ENCODE peak calls at places on chromosomes 13 and 19, in four cellular contexts. X, R, C and V are unnamed samples.
A peak's percentile ranks its signal among the peaks of the same experiment; 100 is the strongest.

GRCh38 chr19:1514986-1515721 is 2.3 kb upstream of the ADAMTSL5 start:
- DNase-seq in X (no peak), R (no peak), C (no peak), V (no peak)

GRCh38 chr19:53538378-53539109 is 599 bp downstream of the ZNF331 start:
- DNase-seq in X (no peak), R (no peak), C (no peak), V (no peak)

GRCh38 chr13:109840201-109840892 is 54.0 kb upstream of the IRS2 start:
- DNase-seq in X (no peak), R (no peak), C (no peak), V (no peak)

GRCh38 chr13:48783181-48783630 is 129.5 kb downstream of the CYSLTR2 start:
- DNase-seq in X (peak; percentile 84), R (no peak), C (no peak), V (no peak)

GRCh38 chr13:50334092-50334778 is 319.0 kb downstream of the KCNRG start:
- DNase-seq in X (no peak), R (no peak), C (no peak), V (no peak)

GRCh38 chr19:6529937-6530384 is 865 bp upstream of the TNFSF9 start:
- DNase-seq in X (no peak), R (no peak), C (no peak), V (no peak)

GRCh38 chr13:33006646-33007045 is 9.6 kb upstream of the KL start:
- DNase-seq in X (no peak), R (no peak), C (no peak), V (no peak)

GRCh38 chr13:98941118-98941517 is 36.7 kb downstream of the DOCK9 start:
- DNase-seq in X (no peak), R (no peak), C (no peak), V (no peak)

GRCh38 chr19:18608102-18608804 is 1.7 kb upstream of the CRLF1 start:
- DNase-seq in X (no peak), R (no peak), C (no peak), V (no peak)

GRCh38 chr13:19766637-19767036 is 16.1 kb downstream of the PSPC1 start:
- DNase-seq in X (no peak), R (no peak), C (no peak), V (peak; percentile 11)

GRCh38 chr13:84136582-84136981 is 254.3 kb upstream of the SLITRK1 start:
- DNase-seq in X (no peak), R (no peak), C (no peak), V (no peak)

GRCh38 chr19:31350693-31351211 is 1.5 kb upstream of the TSHZ3 start:
- DNase-seq in X (peak; percentile 65), R (no peak), C (no peak), V (no peak)